ENCODE peak calls at places on chromosomes 3 and 15, in five cellular contexts. B is Peyer's patch, G is transverse colon, H is fibroblast of pulmonary artery, M is fibroblast of mammary gland. S is an unnamed sample.

GRCh38 chr3:81382470-81382869 is 379.0 kb downstream of the GBE1 start:
- DNase-seq in B (no peak), G (no peak), H (no peak), M (no peak), S (no peak)

GRCh38 chr3:126557415-126557745 is 1.4 kb downstream of the C3orf22 start:
- DNase-seq in B (peak), G (peak), H (no peak), M (no peak), S (no peak)

GRCh38 chr3:70360985-70361384 is 48.5 kb upstream of the MDFIC2 start:
- DNase-seq in B (no peak), G (no peak), H (peak), M (peak), S (peak)

GRCh38 chr3:5275529-5275928 is 88.0 kb downstream of the EDEM1 start:
- DNase-seq in B (no peak), G (no peak), H (peak), M (peak), S (peak)

GRCh38 chr3:108222813-108223307 is 636 bp upstream of the IFT57 start:
- DNase-seq in B (no peak), G (no peak), H (peak), M (peak), S (no peak)

GRCh38 chr3:30625541-30626438 is 19.4 kb downstream of the TGFBR2 start:
- DNase-seq in B (no peak), G (no peak), H (peak), M (peak), S (peak)

GRCh38 chr15:65268411-65268810 is 18.3 kb downstream of the PARP16 start:
- DNase-seq in B (no peak), G (no peak), H (no peak), M (no peak), S (no peak)

GRCh38 chr15:63939531-63940130 is 105.9 kb upstream of the HERC1 start:
- DNase-seq in B (peak), G (peak), H (peak), M (peak), S (peak)

GRCh38 chr3:134351421-134351820 is 22.8 kb downstream of the AMOTL2 start:
- DNase-seq in B (no peak), G (no peak), H (no peak), M (no peak), S (peak)

GRCh38 chr3:110318108-110318507 is 753.5 kb upstream of the NECTIN3 start:
- DNase-seq in B (no peak), G (no peak), H (peak), M (peak), S (peak)

GRCh38 chr15:23424111-23424904 is 22.7 kb downstream of the GOLGA6L2 start:
- DNase-seq in B (no peak), G (no peak), H (no peak), M (no peak), S (no peak)

GRCh38 chr15:65796610-65797012 is 4.5 kb upstream of the DENND4A start:
- DNase-seq in B (no peak), G (no peak), H (peak), M (peak), S (peak)

GRCh38 chr3:174342941-174343431 is 516.1 kb upstream of the NAALADL2 start:
- DNase-seq in B (no peak), G (no peak), H (peak), M (peak), S (peak)

GRCh38 chr3:4251412-4251811 is 51.8 kb upstream of the SETMAR start:
- DNase-seq in B (no peak), G (no peak), H (no peak), M (no peak), S (no peak)

GRCh38 chr3:55629432-55629831 is 142.3 kb upstream of the WNT5A start:
- DNase-seq in B (peak), G (peak), H (peak), M (no peak), S (no peak)

GRCh38 chr15:84886211-84886983 is 1.9 kb downstream of the SLC28A1 start:
- DNase-seq in B (peak), G (no peak), H (no peak), M (no peak), S (no peak)

GRCh38 chr3:120693439-120694172 is 11.6 kb upstream of the HGD start:
- DNase-seq in B (no peak), G (no peak), H (peak), M (peak), S (peak)

GRCh38 chr15:51103330-51103729 is 8.6 kb upstream of the TNFAIP8L3 start:
- DNase-seq in B (no peak), G (no peak), H (peak), M (peak), S (peak)

GRCh38 chr3:161851941-161852566 is 355.4 kb downstream of the OTOL1 start:
- DNase-seq in B (peak), G (peak), H (peak), M (peak), S (peak)

GRCh38 chr3:132006605-132007204 is 28.1 kb downstream of the CPNE4 start:
- DNase-seq in B (peak), G (peak), H (peak), M (peak), S (peak)

GRCh38 chr3:81716870-81717509 is 44.5 kb downstream of the GBE1 start:
- DNase-seq in B (no peak), G (no peak), H (peak), M (peak), S (peak)

GRCh38 chr3:25534007-25534406 is 105.9 kb downstream of the RARB start:
- DNase-seq in B (no peak), G (no peak), H (no peak), M (no peak), S (no peak)

GRCh38 chr3:139325551-139325950 is 18.3 kb upstream of the MRPS22 start:
- DNase-seq in B (no peak), G (no peak), H (no peak), M (no peak), S (no peak)

GRCh38 chr15:70268698-70269251 is 171.1 kb upstream of the TLE3 start:
- DNase-seq in B (no peak), G (no peak), H (no peak), M (no peak), S (no peak)

GRCh38 chr3:11944052-11944673 is 60.0 kb upstream of the SYN2 start:
- DNase-seq in B (no peak), G (peak), H (peak), M (peak), S (peak)

GRCh38 chr3:129507181-129507831 is 21.1 kb upstream of the RHO start:
- DNase-seq in B (no peak), G (no peak), H (no peak), M (no peak), S (no peak)

GRCh38 chr15:87672309-87672897 is 584.1 kb downstream of the NTRK3 start:
- DNase-seq in B (peak), G (no peak), H (peak), M (peak), S (peak)

GRCh38 chr3:29494305-29495036 is 213.6 kb downstream of the RBMS3 start:
- DNase-seq in B (no peak), G (no peak), H (peak), M (peak), S (peak)

GRCh38 chr3:55882006-55882405 is 394.9 kb upstream of the WNT5A start:
- DNase-seq in B (no peak), G (no peak), H (no peak), M (no peak), S (no peak)

GRCh38 chr15:81209635-81210034 is 13.0 kb downstream of the IL16 start:
- DNase-seq in B (no peak), G (no peak), H (no peak), M (no peak), S (no peak)

GRCh38 chr3:159322322-159322939 is 520.6 kb downstream of the MFSD1 start:
- DNase-seq in B (peak), G (peak), H (peak), M (peak), S (peak)

GRCh38 chr15:68609618-68610017 is 30.8 kb downstream of the CORO2B start:
- DNase-seq in B (no peak), G (peak), H (peak), M (peak), S (peak)

GRCh38 chr3:12662593-12663310 is 1.2 kb downstream of the RAF1 start:
- DNase-seq in B (peak), G (peak), H (peak), M (peak), S (peak)

GRCh38 chr3:101202640-101203039 is 117.7 kb downstream of the IMPG2 start:
- DNase-seq in B (no peak), G (no peak), H (no peak), M (no peak), S (no peak)

GRCh38 chr3:40152482-40153133 is 156.9 kb upstream of the EIF1B start:
- DNase-seq in B (no peak), G (no peak), H (no peak), M (no peak), S (no peak)

GRCh38 chr3:27312044-27312668 is 57.0 kb downstream of the NEK10 start:
- DNase-seq in B (no peak), G (no peak), H (peak), M (peak), S (peak)

GRCh38 chr3:184261270-184262165 is at the start of gene CAMK2N2:
- DNase-seq in B (peak), G (peak), H (peak), M (peak), S (peak)

GRCh38 chr3:166785851-166786250 is 594.2 kb downstream of the ZBBX start:
- DNase-seq in B (no peak), G (no peak), H (no peak), M (no peak), S (no peak)

GRCh38 chr15:78069630-78070029 is 7.9 kb downstream of the TBC1D2B start:
- DNase-seq in B (no peak), G (no peak), H (no peak), M (no peak), S (no peak)
- TF ChIP-seq CTCF in B (no peak), G (no peak), H (no peak), M (no peak), S (no peak)

DNA sequence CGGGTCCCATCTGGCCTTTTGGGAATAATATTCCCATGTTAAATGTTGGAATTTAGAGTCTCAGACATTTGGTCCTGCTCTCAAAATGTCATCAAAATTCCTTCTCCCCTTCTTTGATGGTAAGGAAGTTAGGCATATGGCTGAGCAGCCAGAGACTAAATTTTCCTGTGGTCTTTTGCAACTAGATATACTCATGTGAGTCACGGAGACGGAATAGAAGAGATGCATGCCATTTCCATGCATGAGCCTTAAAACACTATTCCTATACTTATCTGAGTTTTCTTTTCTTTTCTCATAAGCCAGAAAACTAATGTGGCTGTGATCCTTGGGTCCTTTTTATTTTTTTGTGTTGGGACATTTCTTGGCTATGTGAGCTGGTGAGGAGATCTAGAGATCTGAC is 105.3 kb downstream of the NR2F2 start:
- DNase-seq in B (no peak), G (no peak), H (no peak), M (no peak), S (no peak)
- H3K4me3 ChIP-seq in B (no peak), G (no peak), H (no peak), M (no peak), S (no peak)

GRCh38 chr15:62142736-62143135 is 22.3 kb downstream of the C2CD4B start:
- DNase-seq in B (no peak), G (no peak), H (peak), M (no peak), S (no peak)

GRCh38 chr15:62141643-62142588 is 23.2 kb downstream of the C2CD4B start:
- DNase-seq in B (no peak), G (no peak), H (peak), M (no peak), S (no peak)

GRCh38 chr15:62147149-62148013 is 17.7 kb downstream of the C2CD4B start:
- DNase-seq in B (no peak), G (no peak), H (no peak), M (no peak), S (no peak)

GRCh38 chr15:62141200-62141599 is 23.9 kb downstream of the C2CD4B start:
- DNase-seq in B (no peak), G (no peak), H (no peak), M (no peak), S (no peak)

GRCh38 chr15:62145015-62145735 is 19.9 kb downstream of the C2CD4B start:
- DNase-seq in B (no peak), G (no peak), H (no peak), M (no peak), S (no peak)
- TF ChIP-seq CTCF in B (no peak), G (no peak), H (no peak), M (no peak), S (no peak)

GRCh38 chr15:99122831-99123705 is 18.2 kb downstream of the SYNM start:
- DNase-seq in B (no peak), G (no peak), H (no peak), M (peak), S (no peak)

GRCh38 chr15:99125061-99125990 is 20.4 kb downstream of the SYNM start:
- DNase-seq in B (peak), G (no peak), H (no peak), M (peak), S (no peak)

GRCh38 chr15:99121691-99122410 is 17.0 kb downstream of the SYNM start:
- DNase-seq in B (no peak), G (no peak), H (no peak), M (no peak), S (no peak)

GRCh38 chr15:99124641-99125040 is 19.8 kb downstream of the SYNM start:
- DNase-seq in B (peak), G (no peak), H (no peak), M (no peak), S (no peak)

GRCh38 chr15:99123706-99124451 is 19.0 kb downstream of the SYNM start:
- DNase-seq in B (peak), G (peak), H (peak), M (peak), S (peak)
- H3K4me3 ChIP-seq in B (no peak), G (peak), H (peak), M (peak), S (peak)

DNA sequence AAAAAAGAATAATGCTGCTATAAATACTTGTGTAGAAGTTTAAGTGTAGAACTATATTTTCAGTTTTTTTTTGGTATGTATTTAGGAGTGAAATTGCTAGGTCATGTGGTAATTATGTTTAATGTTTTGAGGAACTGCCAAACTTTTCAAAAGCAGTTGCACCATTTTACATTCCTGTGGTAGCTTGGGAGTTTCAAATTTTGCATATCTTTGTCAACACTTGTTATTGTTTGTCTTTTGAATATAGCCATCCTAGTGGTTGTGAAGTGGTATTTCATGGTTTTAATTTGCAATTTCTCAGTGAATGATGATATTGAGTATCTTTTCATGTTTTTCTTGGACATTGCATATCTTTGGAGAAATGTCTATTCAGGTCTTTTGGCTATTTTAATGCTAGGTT is 30.4 kb downstream of the SKIL start:
- DNase-seq in B (no peak), G (no peak), H (peak), M (peak), S (peak)
- TF ChIP-seq CTCF in B (no peak), G (no peak), H (peak), M (peak), S (peak)

GRCh38 chr3:17195192-17195611 is 310.4 kb downstream of the PLCL2 start:
- DNase-seq in B (peak), G (peak), H (peak), M (peak), S (peak)
- H3K4me3 ChIP-seq in B (no peak), G (no peak), H (no peak), M (no peak), S (no peak)

GRCh38 chr3:46087871-46088270 is 60.6 kb upstream of the XCR1 start:
- DNase-seq in B (peak), G (no peak), H (peak), M (peak), S (peak)
- TF ChIP-seq CTCF in B (peak), G (no peak), H (peak), M (peak), S (peak)

GRCh38 chr3:21901504-21901903 is 150.5 kb upstream of the ZNF385D start:
- DNase-seq in B (no peak), G (no peak), H (no peak), M (no peak), S (no peak)

GRCh38 chr3:21902956-21903355 is 151.9 kb upstream of the ZNF385D start:
- DNase-seq in B (no peak), G (no peak), H (no peak), M (no peak), S (no peak)
- H3K4me3 ChIP-seq in B (no peak), G (no peak), H (no peak), M (no peak), S (no peak)

DNA sequence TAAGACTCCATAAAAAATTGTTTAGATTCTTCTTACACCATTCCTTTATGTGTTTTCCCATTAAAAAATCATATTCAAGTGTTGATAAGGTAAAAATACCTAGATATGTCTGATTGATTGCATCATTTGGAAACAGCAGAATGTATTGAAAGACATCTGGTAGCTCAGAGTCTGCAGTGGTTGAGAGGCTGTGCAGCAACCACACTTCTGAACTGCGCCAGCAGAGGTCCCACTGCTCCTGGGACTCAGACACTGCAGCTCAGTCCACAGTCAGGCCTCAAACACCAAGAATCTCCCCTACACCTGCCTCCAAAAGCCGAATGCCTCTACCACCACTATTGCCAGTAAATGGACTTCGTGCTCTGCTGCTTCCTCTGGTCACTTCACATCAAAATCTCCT is 176.9 kb upstream of the LMCD1 start:
- DNase-seq in B (peak), G (peak), H (peak), M (peak), S (peak)
- TF ChIP-seq CTCF in B (peak), G (peak), H (peak), M (peak), S (peak)

S was measured in AG10803.